ENCODE peak calls at places on chromosomes 16 and 17, in four cellular contexts. X is IMR-90, C is ELR, U is caudate nucleus. I is an unnamed sample.

GRCh38 chr17:17152385-17152784 is 53.7 kb downstream of the PLD6 start:
- DNase-seq in X (no peak), U (peak), C (peak), I (peak)

GRCh38 chr17:75155191-75155601 is 884 bp upstream of the JPT1 start:
- DNase-seq in C (peak), U (no peak), X (no peak), I (no peak)

GRCh38 chr16:12168054-12169018 is 191.8 kb downstream of the SNX29 start:
- DNase-seq in C (no peak), U (peak), X (peak), I (no peak)

GRCh38 chr17:17982796-17983195 is 10.1 kb downstream of the DRC3 start:
- DNase-seq in U (no peak), X (no peak), C (no peak), I (no peak)

GRCh38 chr16:11232852-11233726 is 22.9 kb downstream of the SOCS1 start:
- DNase-seq in C (no peak), U (no peak), X (no peak), I (no peak)

GRCh38 chr16:57027067-57027466 is 37.7 kb downstream of the NLRC5 start:
- DNase-seq in C (no peak), X (no peak), U (no peak), I (no peak)

GRCh38 chr16:13298676-13299075 is 397.3 kb downstream of the SHISA9 start:
- DNase-seq in U (no peak), X (no peak), C (no peak), I (no peak)

GRCh38 chr17:7834554-7834890 is 505 bp downstream of the KDM6B start:
- DNase-seq in X (no peak), U (no peak), C (no peak), I (no peak)

GRCh38 chr16:13780406-13780805 is 139.5 kb upstream of the ERCC4 start:
- DNase-seq in U (no peak), X (no peak), C (no peak), I (no peak)

GRCh38 chr17:58333396-58334207 is 5.0 kb upstream of the TSPOAP1 start:
- DNase-seq in U (no peak), X (no peak), C (no peak), I (no peak)

GRCh38 chr17:28505986-28506665 is at the start of gene FOXN1:
- DNase-seq in X (no peak), U (no peak), C (no peak), I (no peak)

GRCh38 chr17:47275245-47275984 is 21.8 kb downstream of the ITGB3 start:
- DNase-seq in X (peak), U (no peak), C (peak), I (peak)

GRCh38 chr17:44924107-44924544 is 8.8 kb upstream of the GFAP start:
- DNase-seq in C (no peak), X (no peak), U (no peak), I (no peak)

I was measured in EL.